ENCODE peak calls at places on chromosomes 11 and 22, in four cellular contexts. One of them, this sample, is unnamed.

GRCh38 chr22:37804886-37805857 is 2.6 kb upstream of the GCAT start:
- DNase-seq in mucosa of descending colon: peak; percentile 94
- DNase-seq in lower leg skin: peak; percentile 87
- DNase-seq in RWPE2: peak; percentile 82
- DNase-seq in this sample: peak; percentile 93

GRCh38 chr22:28958611-28959010 is 75.2 kb downstream of the ZNRF3 start:
- DNase-seq in mucosa of descending colon: no peak
- DNase-seq in lower leg skin: no peak
- DNase-seq in RWPE2: no peak
- DNase-seq in this sample: no peak

GRCh38 chr11:125364085-125364822 is 131.8 kb downstream of the FEZ1 start:
- DNase-seq in mucosa of descending colon: no peak
- DNase-seq in lower leg skin: no peak
- DNase-seq in RWPE2: no peak
- DNase-seq in this sample: no peak

GRCh38 chr11:123586568-123586967 is 67.9 kb downstream of the SCN3B start:
- DNase-seq in mucosa of descending colon: no peak
- DNase-seq in lower leg skin: no peak
- DNase-seq in RWPE2: no peak
- DNase-seq in this sample: no peak

GRCh38 chr11:123374622-123374968 is 55.5 kb upstream of the GRAMD1B start:
- DNase-seq in mucosa of descending colon: no peak
- DNase-seq in lower leg skin: no peak
- DNase-seq in RWPE2: no peak
- DNase-seq in this sample: no peak

GRCh38 chr11:38824573-38824972 is 2226.5 kb upstream of the RAG2 start:
- DNase-seq in mucosa of descending colon: no peak
- DNase-seq in lower leg skin: no peak
- DNase-seq in RWPE2: no peak
- DNase-seq in this sample: no peak

GRCh38 chr11:94017446-94017845 is 3.7 kb upstream of the HEPHL1 start:
- DNase-seq in mucosa of descending colon: no peak
- DNase-seq in lower leg skin: no peak
- DNase-seq in RWPE2: peak; percentile 74
- DNase-seq in this sample: no peak

GRCh38 chr11:124746621-124747243 is 5.3 kb downstream of the VSIG2 start:
- DNase-seq in mucosa of descending colon: peak; percentile 95
- DNase-seq in lower leg skin: no peak
- DNase-seq in RWPE2: no peak
- DNase-seq in this sample: no peak

GRCh38 chr11:43021466-43021865 is 290.3 kb upstream of the API5 start:
- DNase-seq in mucosa of descending colon: peak; percentile 12
- DNase-seq in lower leg skin: no peak
- DNase-seq in RWPE2: no peak
- DNase-seq in this sample: no peak

GRCh38 chr22:46849951-46850350 is 87.5 kb downstream of the TBC1D22A start:
- DNase-seq in mucosa of descending colon: no peak
- DNase-seq in lower leg skin: no peak
- DNase-seq in RWPE2: no peak
- DNase-seq in this sample: no peak

GRCh38 chr22:39134366-39135091 is 18.0 kb downstream of the CBX7 start:
- DNase-seq in mucosa of descending colon: no peak
- DNase-seq in lower leg skin: no peak
- DNase-seq in RWPE2: no peak
- DNase-seq in this sample: no peak

GRCh38 chr11:95092549-95093324 is 3.1 kb downstream of the ENDOD1 start:
- DNase-seq in mucosa of descending colon: peak; percentile 85
- DNase-seq in lower leg skin: no peak
- DNase-seq in RWPE2: no peak
- DNase-seq in this sample: no peak

DNA sequence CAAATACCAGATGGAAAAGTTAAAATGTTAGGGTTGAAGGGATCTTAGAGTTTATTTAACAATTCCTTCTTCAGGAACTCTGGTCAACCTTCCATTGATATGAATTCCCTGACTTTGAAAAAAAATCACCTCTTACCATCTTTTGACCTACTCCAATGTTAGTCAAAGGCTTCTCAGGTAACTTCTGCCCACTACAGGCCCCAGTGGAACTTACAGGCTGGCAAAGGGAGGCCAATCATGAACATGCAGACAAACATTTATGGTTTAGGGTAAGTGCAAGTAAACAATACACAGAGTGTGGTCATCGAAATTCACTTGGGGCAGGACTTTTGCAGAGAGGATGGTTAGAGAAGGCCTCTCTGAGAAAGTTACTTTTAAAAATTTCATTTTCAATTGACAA is 45.1 kb downstream of the SYN3 start:
- DNase-seq in mucosa of descending colon: no peak
- DNase-seq in lower leg skin: no peak
- DNase-seq in RWPE2: no peak
- DNase-seq in this sample: no peak
- TF ChIP-seq CTCF in mucosa of descending colon: no peak
- TF ChIP-seq CTCF in lower leg skin: no peak
- TF ChIP-seq CTCF in RWPE2: peak; percentile 25
- TF ChIP-seq CTCF in this sample: no peak

DNA sequence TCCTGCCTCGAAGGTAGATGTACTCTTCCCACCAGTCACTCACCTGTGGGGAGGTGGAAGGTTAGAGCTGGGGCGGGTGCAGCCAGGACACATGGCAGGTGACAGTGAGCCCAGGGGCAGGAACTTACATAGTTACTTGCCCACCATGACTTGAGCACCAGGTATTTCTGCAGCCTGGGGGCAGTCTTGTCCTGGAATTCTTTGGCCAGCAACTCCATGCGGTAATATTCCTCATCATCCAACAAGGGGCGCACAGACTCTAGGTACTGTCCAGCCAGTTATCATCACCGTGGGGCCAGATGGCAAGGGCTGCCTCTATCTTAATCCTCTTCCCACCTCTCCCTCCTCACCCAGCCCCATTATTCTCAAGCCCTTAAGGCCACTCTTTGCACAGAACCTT is 2.2 kb downstream of the CPT1B start:
- DNase-seq in mucosa of descending colon: peak; percentile 55
- DNase-seq in lower leg skin: no peak
- DNase-seq in RWPE2: no peak
- DNase-seq in this sample: no peak
- TF ChIP-seq CTCF in mucosa of descending colon: no peak
- TF ChIP-seq CTCF in lower leg skin: no peak
- TF ChIP-seq CTCF in RWPE2: peak; percentile 27
- TF ChIP-seq CTCF in this sample: peak; percentile 59

GRCh38 chr11:3135491-3136440 is 29.3 kb downstream of the OSBPL5 start:
- DNase-seq in mucosa of descending colon: no peak
- DNase-seq in lower leg skin: no peak
- DNase-seq in RWPE2: no peak
- DNase-seq in this sample: no peak
- TF ChIP-seq CTCF in mucosa of descending colon: no peak
- TF ChIP-seq CTCF in lower leg skin: no peak
- TF ChIP-seq CTCF in RWPE2: no peak
- TF ChIP-seq CTCF in this sample: no peak

GRCh38 chr11:78227906-78228305 is 39.2 kb downstream of the USP35 start:
- DNase-seq in mucosa of descending colon: no peak
- DNase-seq in lower leg skin: no peak
- DNase-seq in RWPE2: no peak
- DNase-seq in this sample: no peak

GRCh38 chr11:78230161-78230877 is 41.6 kb downstream of the USP35 start:
- DNase-seq in mucosa of descending colon: no peak
- DNase-seq in lower leg skin: no peak
- DNase-seq in RWPE2: no peak
- DNase-seq in this sample: no peak

GRCh38 chr11:78229106-78229505 is 40.4 kb downstream of the USP35 start:
- DNase-seq in mucosa of descending colon: no peak
- DNase-seq in lower leg skin: no peak
- DNase-seq in RWPE2: no peak
- DNase-seq in this sample: no peak

GRCh38 chr11:78226684-78227680 is 38.3 kb downstream of the USP35 start:
- DNase-seq in mucosa of descending colon: no peak
- DNase-seq in lower leg skin: no peak
- DNase-seq in RWPE2: no peak
- DNase-seq in this sample: no peak

DNA sequence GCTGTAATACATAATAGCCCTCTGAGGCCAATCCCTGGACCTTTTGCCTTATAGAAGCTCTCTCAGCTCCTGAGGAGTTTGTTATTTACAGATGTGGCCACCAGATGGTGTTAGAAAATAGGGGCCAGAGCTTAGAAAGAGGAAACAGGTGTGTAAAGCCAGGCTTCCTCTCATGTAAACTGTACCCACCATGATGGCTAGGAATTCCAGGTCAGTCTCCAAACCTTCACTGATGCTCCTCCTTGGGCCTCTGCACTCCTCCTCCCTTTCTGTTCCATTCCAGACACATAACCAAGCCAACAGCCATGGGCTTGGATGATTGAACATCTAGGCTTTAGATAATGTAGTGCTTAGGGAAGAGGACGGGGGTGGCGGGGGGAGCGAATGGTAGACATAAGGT is 39.7 kb downstream of the USP35 start:
- DNase-seq in mucosa of descending colon: peak; percentile 68
- DNase-seq in lower leg skin: no peak
- DNase-seq in RWPE2: no peak
- DNase-seq in this sample: no peak
- TF ChIP-seq CTCF in mucosa of descending colon: peak; percentile 17
- TF ChIP-seq CTCF in lower leg skin: no peak
- TF ChIP-seq CTCF in RWPE2: peak; percentile 62
- TF ChIP-seq CTCF in this sample: peak; percentile 74

GRCh38 chr11:7186190-7186589 is 65.5 kb upstream of the SYT9 start:
- DNase-seq in mucosa of descending colon: no peak
- DNase-seq in lower leg skin: no peak
- DNase-seq in RWPE2: no peak
- DNase-seq in this sample: no peak
- TF ChIP-seq CTCF in mucosa of descending colon: no peak
- TF ChIP-seq CTCF in lower leg skin: no peak
- TF ChIP-seq CTCF in RWPE2: no peak
- TF ChIP-seq CTCF in this sample: no peak

GRCh38 chr11:97254790-97255189 is 865.0 kb downstream of the JRKL start:
- DNase-seq in mucosa of descending colon: no peak
- DNase-seq in lower leg skin: no peak
- DNase-seq in RWPE2: no peak
- DNase-seq in this sample: no peak

GRCh38 chr11:97259434-97259833 is 869.6 kb downstream of the JRKL start:
- DNase-seq in mucosa of descending colon: no peak
- DNase-seq in lower leg skin: no peak
- DNase-seq in RWPE2: no peak
- DNase-seq in this sample: no peak

DNA sequence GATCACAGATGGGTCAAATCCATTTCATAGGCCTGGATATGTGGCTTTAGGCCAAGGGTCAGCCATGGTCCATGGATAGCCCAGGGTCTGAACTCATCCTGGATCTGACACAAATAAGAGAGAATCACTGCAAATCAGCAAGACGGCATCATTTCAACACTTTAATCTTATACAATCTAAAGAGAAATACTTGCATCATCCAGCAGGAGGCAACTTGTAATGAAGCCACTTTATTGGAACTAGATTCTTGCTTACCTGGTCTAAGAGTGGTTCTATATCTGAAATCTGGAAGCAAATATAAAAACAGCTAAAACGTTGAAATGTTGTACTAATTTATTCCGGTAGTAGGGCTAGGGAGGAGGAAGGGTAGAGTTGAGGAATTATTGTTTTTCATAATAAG is 870.1 kb downstream of the JRKL start:
- DNase-seq in mucosa of descending colon: no peak
- DNase-seq in lower leg skin: no peak
- DNase-seq in RWPE2: no peak
- DNase-seq in this sample: no peak
- TF ChIP-seq CTCF in mucosa of descending colon: no peak
- TF ChIP-seq CTCF in lower leg skin: no peak
- TF ChIP-seq CTCF in RWPE2: peak; percentile 8
- TF ChIP-seq CTCF in this sample: peak; percentile 51

DNA sequence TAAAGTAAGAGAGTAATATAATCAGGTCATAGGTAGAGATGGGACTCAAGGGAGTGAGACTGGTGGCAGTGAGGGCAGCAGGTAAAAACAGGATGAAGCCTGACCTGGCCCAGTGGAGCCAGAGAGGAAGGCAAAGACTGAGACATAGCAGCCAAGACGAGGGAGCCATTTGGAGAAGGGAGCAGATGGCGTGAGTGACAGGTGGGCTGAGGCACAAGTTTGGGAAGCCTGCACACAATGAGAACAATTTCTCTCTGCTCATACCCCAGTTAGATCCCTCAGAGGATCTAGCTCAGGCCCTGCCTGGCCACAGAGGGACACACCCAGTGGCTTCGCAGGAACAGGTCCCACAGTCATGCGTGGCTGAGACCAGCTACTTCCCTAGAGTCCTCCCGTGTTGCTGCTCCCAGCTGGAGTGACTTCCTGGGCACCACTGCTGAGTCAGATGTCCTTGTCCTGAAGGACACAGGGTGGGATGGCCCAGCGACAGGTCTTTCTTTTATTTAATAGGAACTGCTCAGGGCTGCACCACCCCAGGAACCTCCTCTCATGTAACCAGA is 33.3 kb upstream of the LYVE1 start:
- DNase-seq in mucosa of descending colon: no peak
- DNase-seq in lower leg skin: peak; percentile 18
- DNase-seq in RWPE2: no peak
- DNase-seq in this sample: no peak
- TF ChIP-seq CTCF in mucosa of descending colon: no peak
- TF ChIP-seq CTCF in lower leg skin: no peak
- TF ChIP-seq CTCF in RWPE2: no peak
- TF ChIP-seq CTCF in this sample: no peak

DNA sequence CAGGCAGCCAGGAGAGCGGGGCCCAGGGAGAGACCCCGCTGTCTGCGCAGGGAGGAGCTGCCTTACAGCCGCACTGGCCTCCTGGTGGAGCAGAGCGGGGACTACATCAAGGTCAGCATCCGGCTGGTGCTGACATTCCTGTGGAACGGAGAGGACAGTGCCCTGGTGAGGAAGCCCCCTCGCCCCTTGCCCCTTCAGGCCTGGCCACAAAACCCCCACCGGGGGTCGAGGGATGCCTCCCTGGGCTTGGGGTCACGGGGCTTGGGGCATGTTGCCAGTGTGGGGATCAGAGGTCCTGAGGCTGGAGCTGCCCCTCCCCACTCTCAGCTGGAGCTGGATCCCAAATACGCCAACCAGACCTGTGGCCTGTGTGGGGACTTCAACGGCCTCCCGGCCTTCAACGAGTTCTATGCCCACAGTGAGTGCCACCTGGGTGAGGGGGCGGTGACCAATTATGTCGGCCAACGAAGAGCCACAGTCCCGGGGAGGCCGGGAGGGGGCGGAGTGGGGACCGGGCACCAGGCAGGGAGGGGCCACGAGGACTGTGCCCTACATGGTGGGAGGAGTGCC is 4.2 kb downstream of the MUC5B start:
- DNase-seq in mucosa of descending colon: peak; percentile 6
- DNase-seq in lower leg skin: no peak
- DNase-seq in RWPE2: peak; percentile 48
- DNase-seq in this sample: peak; percentile 68
- TF ChIP-seq CTCF in mucosa of descending colon: no peak
- TF ChIP-seq CTCF in lower leg skin: no peak
- TF ChIP-seq CTCF in RWPE2: no peak
- TF ChIP-seq CTCF in this sample: peak; percentile 68